ENCODE peak calls at places on chromosomes 1 and 21, in seven cellular contexts. B is fibroblast of mammary gland; Y is M059J; X is stimulated activated CD4-positive, alpha-beta T cell treated with anti-CD3 and anti-CD28 coated beads, TNF-alpha, amount 100 ng/mL, for 4 hours; N is adrenal gland; T is neuronal stem cell; H is tibial nerve. O is an unnamed sample.

GRCh38 chr1:155110381-155110780 is 17.3 kb upstream of the EFNA1 start:
- DNase-seq in H (no peak), Y (no peak), T (no peak), B (no peak), X (no peak), N (no peak), O (no peak)

GRCh38 chr1:226985839-226986463 is 45.9 kb downstream of the COQ8A start:
- DNase-seq in N (no peak), B (no peak), Y (no peak), T (no peak), H (no peak), X (no peak), O (no peak)

GRCh38 chr1:215568287-215568692 is 1.2 kb downstream of the KCTD3 start:
- DNase-seq in X (no peak), Y (peak; percentile 65), T (peak; percentile 15), H (no peak), N (no peak), B (peak; percentile 86), O (peak; percentile 50)

GRCh38 chr1:202578001-202578500 is 132.2 kb downstream of the SYT2 start:
- DNase-seq in X (no peak), N (no peak), Y (no peak), H (no peak), T (no peak), B (no peak), O (peak; percentile 56)

GRCh38 chr1:62727656-62728396 is 39.6 kb upstream of the DOCK7 start:
- DNase-seq in H (no peak), B (no peak), T (no peak), Y (peak; percentile 41), N (no peak), X (no peak), O (peak; percentile 16)

GRCh38 chr21:44943005-44943685 is 3.3 kb downstream of the SLX9 start:
- DNase-seq in T (no peak), B (no peak), H (no peak), N (no peak), X (no peak), Y (no peak), O (no peak)

GRCh38 chr1:158931055-158931737 is at the start of gene PYHIN1:
- DNase-seq in N (no peak), Y (no peak), T (no peak), B (no peak), X (no peak), H (no peak), O (no peak)

GRCh38 chr1:112263464-112263863 is 132.6 kb upstream of the CTTNBP2NL start:
- DNase-seq in B (peak; percentile 72), H (no peak), Y (peak; percentile 22), X (no peak), N (no peak), T (no peak), O (peak; percentile 2)

GRCh38 chr21:43278766-43279577 is 110.2 kb downstream of the CRYAA start:
- DNase-seq in X (no peak), B (no peak), H (no peak), N (no peak), T (no peak), Y (no peak), O (no peak)

GRCh38 chr1:25146382-25146855 is 85.9 kb downstream of the SYF2 start:
- DNase-seq in B (no peak), H (no peak), N (no peak), T (no peak), Y (no peak), X (no peak), O (no peak)

GRCh38 chr1:39896909-39897685 is 4.6 kb downstream of the MYCL start:
- DNase-seq in H (no peak), X (no peak), Y (peak; percentile 35), T (no peak), B (peak; percentile 42), N (no peak), O (peak; percentile 83)

GRCh38 chr1:85554630-85555327 is 25.8 kb upstream of the CCN1 start:
- DNase-seq in X (no peak), B (peak; percentile 73), T (no peak), N (no peak), H (no peak), Y (peak; percentile 86), O (peak; percentile 63)

GRCh38 chr1:159826436-159827101 is at the start of gene SLAMF8:
- DNase-seq in T (no peak), X (peak; percentile 6), B (peak; percentile 25), H (no peak), N (no peak), Y (no peak), O (no peak)

GRCh38 chr21:15775981-15776380 is 46.2 kb downstream of the USP25 start:
- DNase-seq in X (no peak), B (peak; percentile 89), T (no peak), Y (peak; percentile 84), N (no peak), H (no peak), O (peak; percentile 34)

GRCh38 chr1:12249181-12249580 is 19.4 kb downstream of the VPS13D start:
- DNase-seq in B (no peak), Y (no peak), T (no peak), H (no peak), X (no peak), N (no peak), O (peak; percentile 31)

GRCh38 chr1:108154323-108154722 is 45.8 kb downstream of the SLC25A24 start:
- DNase-seq in Y (no peak), N (no peak), B (peak; percentile 6), H (no peak), T (no peak), X (no peak), O (no peak)

GRCh38 chr1:211386931-211387330 is 60.3 kb downstream of the TRAF5 start:
- DNase-seq in Y (no peak), X (no peak), B (peak; percentile 15), N (no peak), H (no peak), T (no peak), O (peak; percentile 89)

GRCh38 chr1:202852163-202852904 is 36.6 kb downstream of the RABIF start:
- DNase-seq in N (no peak), H (no peak), B (peak; percentile 62), T (peak; percentile 21), X (no peak), Y (peak; percentile 60), O (peak; percentile 75)

GRCh38 chr1:205199090-205199930 is 12.2 kb downstream of the DSTYK start:
- DNase-seq in X (no peak), B (peak; percentile 72), Y (peak; percentile 94), H (no peak), N (no peak), T (no peak), O (no peak)

GRCh38 chr1:119136401-119136800 is 4.1 kb downstream of the WARS2 start:
- DNase-seq in H (no peak), B (peak; percentile 62), X (no peak), Y (peak; percentile 34), N (no peak), T (no peak), O (peak; percentile 56)

O was measured in astrocyte of the hippocampus.